ENCODE peak calls at places on chromosomes 3 and 15, in eight cellular contexts. A, V, E, W, U, D, N and C are unnamed samples.

GRCh38 chr3:36803096-36803811 is 38.9 kb upstream of the DCLK3 start:
- DNase-seq in U (no peak), A (no peak), E (no peak), W (no peak), V (no peak), N (no peak), D (no peak), C (no peak)

GRCh38 chr15:65310431-65311137 is 6.1 kb downstream of the RNU5B-1 start:
- DNase-seq in D (no peak), A (no peak), N (peak), W (no peak), V (peak), E (no peak), U (no peak), C (no peak)

GRCh38 chr3:170410428-170411029 is 8.1 kb upstream of the CLDN11 start:
- DNase-seq in U (no peak), V (peak), E (peak), W (peak), A (no peak), N (peak), D (no peak), C (no peak)

GRCh38 chr15:94070341-94071275 is 160.8 kb upstream of the MCTP2 start:
- DNase-seq in W (peak), U (no peak), A (peak), E (no peak), V (no peak), D (peak), N (no peak), C (no peak)

GRCh38 chr3:43770426-43771103 is 79.8 kb downstream of the ABHD5 start:
- DNase-seq in E (no peak), D (no peak), U (peak), A (peak), V (peak), N (peak), W (peak), C (no peak)

GRCh38 chr15:25242957-25243799 is 195.6 kb downstream of the UBE3A start:
- DNase-seq in U (peak), V (no peak), A (peak), D (no peak), W (no peak), E (peak), N (no peak), C (no peak)

GRCh38 chr3:81923038-81923437 is 161.6 kb upstream of the GBE1 start:
- DNase-seq in W (no peak), V (no peak), U (no peak), N (no peak), A (no peak), E (no peak), D (no peak), C (no peak)

GRCh38 chr3:98884675-98885371 is 16.7 kb downstream of the DCBLD2 start:
- DNase-seq in E (peak), W (no peak), A (no peak), N (peak), D (no peak), U (no peak), V (peak), C (no peak)

GRCh38 chr3:142997330-142997729 is 4.0 kb upstream of the U2SURP start:
- DNase-seq in U (no peak), E (no peak), V (no peak), A (no peak), D (no peak), W (no peak), N (no peak), C (no peak)

GRCh38 chr15:83108266-83109219 is 1.1 kb downstream of the TM6SF1 start:
- DNase-seq in N (no peak), E (no peak), V (peak), D (no peak), U (peak), W (peak), A (peak), C (peak)

GRCh38 chr3:149415484-149415883 is 38.0 kb upstream of the TM4SF1 start:
- DNase-seq in U (no peak), E (no peak), A (no peak), D (no peak), W (no peak), V (peak), N (no peak), C (no peak)

GRCh38 chr15:64982472-64982871 is 7.2 kb downstream of the SPG21 start:
- DNase-seq in E (no peak), D (no peak), U (no peak), V (no peak), N (peak), W (no peak), A (no peak), C (no peak)

GRCh38 chr3:146037697-146038096 is 123.3 kb downstream of the PLOD2 start:
- DNase-seq in N (peak), V (peak), D (no peak), E (no peak), W (peak), A (no peak), U (no peak), C (no peak)

GRCh38 chr3:188320757-188321156 is 166.8 kb downstream of the LPP start:
- DNase-seq in E (peak), D (no peak), V (peak), W (no peak), N (peak), U (no peak), A (no peak), C (no peak)

GRCh38 chr3:169179193-169180122 is 484.1 kb downstream of the MECOM start:
- DNase-seq in N (no peak), V (no peak), E (no peak), W (peak), A (no peak), U (no peak), D (no peak), C (no peak)

GRCh38 chr3:128266453-128266852 is 113.2 kb downstream of the EEFSEC start:
- DNase-seq in E (no peak), V (no peak), U (no peak), A (no peak), N (no peak), D (no peak), W (no peak), C (no peak)

GRCh38 chr3:46325645-46326300 is 28.1 kb upstream of the CCR2 start:
- DNase-seq in A (no peak), V (no peak), U (no peak), N (no peak), E (no peak), W (peak), D (no peak), C (no peak)

GRCh38 chr3:52841211-52841980 is 6.6 kb upstream of the MUSTN1 start:
- DNase-seq in A (no peak), V (peak), W (no peak), E (peak), U (no peak), D (no peak), N (no peak), C (peak)

GRCh38 chr3:183122257-183122932 is 23.1 kb upstream of the MCCC1 start:
- DNase-seq in N (peak), U (no peak), D (no peak), V (peak), E (peak), W (peak), A (no peak), C (peak)

GRCh38 chr3:120634539-120634938 is 38.4 kb downstream of the NDUFB4 start:
- DNase-seq in D (no peak), E (peak), A (no peak), N (no peak), W (peak), U (no peak), V (no peak), C (no peak)

GRCh38 chr3:74445541-74445940 is 168.9 kb downstream of the CNTN3 start:
- DNase-seq in V (peak), W (no peak), U (no peak), D (no peak), N (no peak), A (no peak), E (no peak), C (no peak)

GRCh38 chr3:47280519-47280918 is 2.1 kb downstream of the KIF9 start:
- DNase-seq in D (no peak), V (no peak), W (no peak), A (no peak), E (no peak), N (no peak), U (no peak), C (no peak)

GRCh38 chr15:67831363-67831762 is 6.1 kb downstream of the SKOR1 start:
- DNase-seq in W (no peak), A (no peak), D (no peak), U (no peak), V (no peak), N (no peak), E (peak), C (no peak)

GRCh38 chr15:100783296-100783695 is 96.3 kb upstream of the ALDH1A3 start:
- DNase-seq in W (no peak), V (no peak), N (no peak), D (no peak), U (peak), E (peak), A (no peak), C (no peak)

GRCh38 chr15:49506341-49506740 is 83.3 kb downstream of the FGF7 start:
- DNase-seq in W (peak), E (peak), N (no peak), A (no peak), V (peak), U (no peak), D (no peak), C (no peak)

GRCh38 chr3:98809561-98809960 is 46.4 kb downstream of the ST3GAL6 start:
- DNase-seq in E (no peak), A (no peak), D (no peak), W (no peak), U (no peak), N (no peak), V (peak), C (no peak)

GRCh38 chr3:189360291-189360690 is 188.5 kb downstream of the TPRG1 start:
- DNase-seq in W (no peak), U (no peak), A (no peak), V (no peak), E (peak), D (no peak), N (no peak), C (no peak)

GRCh38 chr3:15952543-15953175 is 154.9 kb upstream of the ANKRD28 start:
- DNase-seq in A (no peak), V (no peak), N (peak), U (no peak), D (no peak), W (peak), E (peak), C (no peak)

GRCh38 chr3:184377882-184378445 is at the start of gene THPO:
- DNase-seq in A (peak), D (no peak), N (no peak), W (no peak), E (peak), V (no peak), U (no peak), C (no peak)

GRCh38 chr3:57570878-57571277 is 14.8 kb downstream of the PDE12 start:
- DNase-seq in E (no peak), W (no peak), U (no peak), D (no peak), V (no peak), A (no peak), N (no peak), C (no peak)

GRCh38 chr15:98785796-98786581 is 137.7 kb downstream of the IGF1R start:
- DNase-seq in U (no peak), A (peak), D (no peak), W (no peak), V (no peak), E (no peak), N (no peak), C (no peak)

GRCh38 chr15:99704444-99704838 is 28.8 kb downstream of the LYSMD4 start:
- DNase-seq in V (peak), N (peak), D (peak), A (peak), W (peak), E (no peak), U (no peak), C (peak)

GRCh38 chr3:159319156-159319555 is 517.3 kb downstream of the MFSD1 start:
- DNase-seq in W (no peak), A (no peak), U (no peak), V (no peak), D (no peak), E (no peak), N (no peak), C (no peak)
- TF ChIP-seq CTCF in W (no peak), A (no peak), U (no peak), V (no peak), D (no peak), E (no peak), N (no peak), C (no peak)

GRCh38 chr15:51044037-51044712 is 50.5 kb downstream of the TNFAIP8L3 start:
- DNase-seq in W (no peak), D (no peak), E (peak), N (no peak), V (no peak), A (no peak), U (no peak), C (no peak)

GRCh38 chr15:51038258-51039042 is 56.3 kb downstream of the TNFAIP8L3 start:
- DNase-seq in U (no peak), W (peak), D (no peak), E (peak), V (no peak), N (no peak), A (no peak), C (no peak)
- TF ChIP-seq CTCF in U (no peak), W (no peak), D (no peak), E (no peak), V (no peak), N (no peak), A (no peak), C (no peak)

DNA sequence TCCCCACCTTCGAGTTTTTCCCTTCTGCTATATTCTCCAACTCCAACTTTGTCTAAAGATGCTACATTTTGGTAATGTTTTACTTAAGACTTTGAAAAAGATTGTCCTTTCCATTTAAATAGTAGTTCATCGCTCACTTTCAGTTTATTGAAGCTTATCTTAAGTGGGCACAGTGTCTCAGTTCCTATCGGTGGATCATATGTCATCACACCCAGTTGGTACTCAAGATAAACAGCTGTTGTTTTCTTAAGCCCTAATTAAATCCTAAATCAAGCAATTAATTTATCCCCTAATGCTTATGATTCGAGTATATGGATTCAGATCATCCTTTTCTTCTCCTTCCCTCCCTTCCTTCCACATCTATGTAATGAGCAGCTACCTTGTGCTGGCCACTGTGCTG is 210.7 kb downstream of the TLE3 start:
- DNase-seq in V (no peak), E (no peak), U (no peak), N (no peak), D (no peak), A (no peak), W (no peak), C (no peak)
- TF ChIP-seq CTCF in V (no peak), E (no peak), U (no peak), N (no peak), D (no peak), A (no peak), W (no peak), C (no peak)

DNA sequence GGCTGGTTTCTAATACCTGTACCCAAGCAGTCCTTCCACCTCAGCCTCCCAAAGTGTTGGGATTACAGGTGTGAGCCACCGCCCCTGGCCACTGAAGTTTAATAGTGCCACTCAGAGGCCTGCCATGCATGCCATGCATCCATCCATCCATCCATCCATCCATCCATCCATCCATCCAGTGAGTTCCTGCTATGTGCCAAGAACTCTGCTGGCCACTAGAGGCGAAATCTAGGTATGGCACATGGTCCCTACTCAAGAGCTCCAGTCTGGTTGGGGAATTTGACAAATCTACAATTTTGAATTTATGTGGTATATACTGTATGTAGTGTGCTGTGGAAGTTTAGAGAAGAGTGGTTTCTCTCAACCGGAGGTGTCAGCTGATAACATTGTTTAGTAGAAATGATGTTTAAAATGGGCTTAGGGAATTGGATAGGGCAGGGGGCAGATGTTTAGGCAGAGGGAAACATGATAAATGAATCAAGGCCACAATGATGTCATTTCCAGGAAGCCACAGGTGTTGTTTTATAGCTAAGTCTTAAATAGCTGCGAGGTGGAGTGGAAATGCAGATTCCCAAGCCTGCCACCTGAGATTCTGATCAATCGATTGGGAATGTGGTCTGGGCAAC is 384.4 kb upstream of the C2CD4B start:
- DNase-seq in V (peak), W (peak), N (peak), D (peak), E (no peak), A (peak), U (no peak), C (no peak)
- TF ChIP-seq CTCF in V (peak), W (peak), N (peak), D (peak), E (peak), A (peak), U (no peak), C (peak)

GRCh38 chr3:123295171-123295900 is 93.6 kb downstream of the SEC22A start:
- DNase-seq in A (no peak), V (no peak), W (no peak), U (no peak), D (no peak), N (no peak), E (no peak), C (no peak)

GRCh38 chr3:123295901-123296250 is 94.1 kb downstream of the SEC22A start:
- DNase-seq in N (no peak), A (no peak), V (no peak), E (no peak), W (no peak), U (peak), D (no peak), C (no peak)

GRCh38 chr3:123296261-123296660 is 94.5 kb downstream of the SEC22A start:
- DNase-seq in V (no peak), N (no peak), E (peak), A (no peak), U (peak), W (no peak), D (no peak), C (no peak)

GRCh38 chr3:123297627-123297899 is 95.8 kb downstream of the SEC22A start:
- DNase-seq in W (no peak), E (no peak), A (no peak), D (no peak), N (no peak), V (no peak), U (no peak), C (no peak)

GRCh38 chr3:123296836-123297626 is 95.3 kb downstream of the SEC22A start:
- DNase-seq in V (no peak), E (peak), U (peak), W (no peak), A (no peak), N (no peak), D (no peak), C (no peak)
- TF ChIP-seq CTCF in V (no peak), E (no peak), U (no peak), W (no peak), A (no peak), N (no peak), D (no peak), C (no peak)

DNA sequence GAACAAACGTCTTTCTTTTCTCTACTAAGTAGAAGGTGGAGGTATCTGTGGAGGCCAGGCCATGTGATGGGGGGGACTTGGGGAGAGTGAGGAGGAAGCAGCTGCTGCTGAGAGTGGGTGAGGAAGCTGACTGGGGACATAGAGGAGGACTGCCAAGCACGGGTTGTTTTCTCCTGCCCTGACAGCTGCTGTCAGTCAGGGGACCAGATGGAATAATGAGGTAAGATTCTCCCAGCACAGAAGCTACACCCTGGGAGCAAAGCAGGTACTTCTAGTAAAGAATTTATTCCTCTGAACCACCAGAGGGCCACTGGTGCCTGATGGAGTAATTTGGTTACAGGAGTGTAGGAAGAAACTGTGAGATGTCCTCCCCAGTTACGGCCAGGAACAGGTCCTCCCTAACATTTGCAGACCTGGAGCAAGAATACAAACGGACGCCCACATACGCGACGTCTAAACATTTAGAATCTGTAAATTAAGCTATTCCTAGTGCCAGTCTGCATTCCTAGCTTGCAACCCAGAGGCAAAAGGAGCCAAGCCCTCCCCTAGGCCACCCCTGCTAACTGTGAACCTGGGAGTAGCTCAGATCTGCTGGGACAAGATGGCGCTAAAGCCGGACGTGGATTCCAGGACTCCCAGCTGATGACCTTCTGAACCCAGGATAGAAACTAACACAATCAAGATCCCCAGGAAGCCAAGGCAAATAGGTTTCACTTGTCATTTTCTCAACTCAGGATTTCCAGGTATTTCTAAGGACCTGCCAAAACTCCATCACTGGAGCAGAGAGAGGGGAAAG is 14.8 kb downstream of the CRYGS start:
- DNase-seq in A (no peak), D (no peak), V (no peak), E (no peak), U (no peak), N (no peak), W (no peak), C (no peak)
- TF ChIP-seq CTCF in A (no peak), D (no peak), V (peak), E (no peak), U (no peak), N (no peak), W (peak), C (peak)